ENCODE peak calls at places on chromosome 2, in nine cellular contexts. A is NCI-H1092 treated with DMSO at 0.1 percent for 48 hours; X is Caki2; G is HCEC 1CT; B is NCI-H460; W is LHCN-M2; Q is coronary artery; E is NCI-H1417; V is stimulated activated naive B cell treated with anti-CD40 and anti-IgM and Interleukin-4, amounts not matched to agents 10 μg/mL and 1 μg/mL and 100 μg/mL, for 72 hours. I is an unnamed sample.

GRCh38 chr2:107936427-107937359 is 49.6 kb upstream of the SLC5A7 start:
- DNase-seq in Q (no peak), E (no peak), A (peak; percentile 6), V (no peak), X (peak; percentile 4), G (no peak), W (no peak), B (peak; percentile 2), I (no peak)

GRCh38 chr2:143974262-143974661 is 545.7 kb downstream of the ZEB2 start:
- DNase-seq in G (peak; percentile 52), W (no peak), Q (no peak), B (no peak), V (no peak), A (no peak), E (no peak), X (no peak), I (no peak)

GRCh38 chr2:7517122-7517487 is 599.9 kb downstream of the RNF144A start:
- DNase-seq in V (no peak), B (no peak), Q (no peak), X (no peak), E (no peak), A (no peak), W (no peak), G (no peak), I (no peak)

GRCh38 chr2:62570861-62571698 is 65.1 kb upstream of the TMEM17 start:
- DNase-seq in A (no peak), Q (no peak), V (no peak), W (no peak), B (no peak), X (no peak), G (no peak), E (no peak), I (peak; percentile 80)

GRCh38 chr2:15647622-15648590 is 56.2 kb downstream of the DDX1 start:
- DNase-seq in Q (no peak), W (no peak), B (no peak), G (no peak), V (no peak), A (no peak), X (no peak), E (no peak), I (no peak)

GRCh38 chr2:18047114-18047695 is 168.7 kb downstream of the KCNS3 start:
- DNase-seq in W (peak; percentile 51), B (no peak), V (no peak), E (no peak), A (no peak), Q (no peak), X (no peak), G (no peak), I (no peak)

GRCh38 chr2:219460424-219460926 is 25.8 kb downstream of the SPEG start:
- DNase-seq in W (peak; percentile 92), B (no peak), X (no peak), V (no peak), Q (peak; percentile 98), E (no peak), G (no peak), A (peak; percentile 74), I (peak; percentile 51)

GRCh38 chr2:609520-610280 is 67.5 kb downstream of the TMEM18 start:
- DNase-seq in V (no peak), E (no peak), Q (peak; percentile 38), G (no peak), B (no peak), X (no peak), W (no peak), A (no peak), I (no peak)

GRCh38 chr2:27651056-27651455 is 12.4 kb downstream of the SUPT7L start:
- DNase-seq in W (no peak), G (no peak), A (no peak), X (no peak), E (no peak), Q (no peak), B (no peak), V (no peak), I (no peak)

GRCh38 chr2:120253021-120253882 is 600 bp downstream of the RALB start:
- DNase-seq in Q (peak; percentile 87), A (no peak), X (peak; percentile 61), G (peak; percentile 89), W (peak; percentile 79), V (no peak), B (peak; percentile 65), E (no peak), I (peak; percentile 87)

GRCh38 chr2:105576050-105576439 is 168.7 kb upstream of the NCK2 start:
- DNase-seq in A (no peak), W (no peak), X (no peak), Q (no peak), V (no peak), G (no peak), E (no peak), B (no peak), I (no peak)

GRCh38 chr2:157418215-157418614 is 25.7 kb downstream of the CYTIP start:
- DNase-seq in Q (no peak), G (no peak), A (no peak), V (no peak), E (no peak), W (no peak), X (no peak), B (no peak), I (no peak)

I was measured in right lobe of liver.